ENCODE peak calls at places on chromosomes 2 and 18, in six cellular contexts. R is HCT116, A is PC-3, C is OCI-LY7, W is hepatocyte, V is GM23338. F is an unnamed sample.
A peak's percentile ranks its signal among the peaks of the same experiment; 100 is the strongest.

GRCh38 chr2:240906141-240906910 is at the start of gene CROCC2:
- DNase-seq in C (no peak), R (no peak), V (no peak), A (no peak), W (no peak), F (no peak)

GRCh38 chr2:46335404-46335965 is 38.3 kb downstream of the EPAS1 start:
- DNase-seq in V (peak; percentile 69), W (peak; percentile 55), A (no peak), C (no peak), R (no peak), F (no peak)

GRCh38 chr2:130241041-130241707 is 42.9 kb upstream of the TUBA3E start:
- DNase-seq in C (no peak), W (peak; percentile 70), V (no peak), R (peak; percentile 96), A (peak; percentile 95), F (no peak)

GRCh38 chr2:202022755-202023154 is 10.9 kb upstream of the FZD7 start:
- DNase-seq in A (no peak), W (no peak), C (no peak), V (no peak), R (no peak), F (no peak)

GRCh38 chr2:203775684-203776083 is 69.2 kb downstream of the CD28 start:
- DNase-seq in C (no peak), V (no peak), R (no peak), W (no peak), A (no peak), F (no peak)

GRCh38 chr18:59921384-59921891 is 21.6 kb downstream of the PMAIP1 start:
- DNase-seq in W (no peak), A (peak; percentile 59), C (no peak), V (no peak), R (no peak), F (no peak)

GRCh38 chr18:31572368-31572767 is 19.3 kb upstream of the TTR start:
- DNase-seq in A (no peak), R (no peak), V (no peak), W (no peak), C (no peak), F (no peak)

GRCh38 chr2:198314559-198315153 is 510.3 kb downstream of the PLCL1 start:
- DNase-seq in A (peak; percentile 57), C (peak; percentile 82), V (peak; percentile 75), W (peak; percentile 68), R (peak; percentile 54), F (peak; percentile 60)

GRCh38 chr2:139529045-139529444 is 748.9 kb upstream of the NXPH2 start:
- DNase-seq in R (no peak), W (peak; percentile 57), A (no peak), V (no peak), C (no peak), F (no peak)

GRCh38 chr18:9619990-9620389 is 5.6 kb upstream of the PPP4R1 start:
- DNase-seq in A (no peak), C (no peak), R (no peak), W (no peak), V (no peak), F (no peak)

GRCh38 chr2:201795608-201796477 is 10.5 kb upstream of the CDK15 start:
- DNase-seq in W (peak; percentile 53), C (peak; percentile 19), V (peak; percentile 80), R (peak; percentile 35), A (peak; percentile 70), F (peak; percentile 33)

GRCh38 chr2:202429164-202429980 is 53.2 kb downstream of the BMPR2 start:
- DNase-seq in W (peak; percentile 17), C (no peak), V (no peak), A (no peak), R (no peak), F (no peak)

GRCh38 chr2:79393806-79394484 is 118.9 kb upstream of the CTNNA2 start:
- DNase-seq in V (peak; percentile 56), W (peak; percentile 33), R (no peak), A (no peak), C (no peak), F (no peak)

GRCh38 chr2:223668302-223668998 is 66.3 kb upstream of the SCG2 start:
- DNase-seq in C (no peak), R (no peak), V (no peak), W (peak; percentile 9), A (no peak), F (no peak)

GRCh38 chr18:31373641-31374040 is 2.9 kb upstream of the DSG4 start:
- DNase-seq in C (no peak), A (no peak), W (peak; percentile 10), V (no peak), R (no peak), F (no peak)

GRCh38 chr2:619964-620363 is 57.2 kb downstream of the TMEM18 start:
- DNase-seq in R (no peak), V (no peak), A (no peak), C (no peak), W (no peak), F (no peak)

GRCh38 chr2:126658910-126659613 is 3.1 kb downstream of the GYPC start:
- DNase-seq in C (peak; percentile 78), V (no peak), W (no peak), R (no peak), A (no peak), F (peak; percentile 78)

GRCh38 chr2:84495539-84496146 is 20.7 kb upstream of the DNAH6 start:
- DNase-seq in V (peak; percentile 77), C (peak; percentile 69), W (peak; percentile 73), A (peak; percentile 72), R (peak; percentile 70), F (peak; percentile 73)

GRCh38 chr18:647304-647703 is 10.1 kb upstream of the TYMS start:
- DNase-seq in C (no peak), W (no peak), V (no peak), R (no peak), A (no peak), F (no peak)

GRCh38 chr2:47888581-47889280 is 17.6 kb downstream of the FBXO11 start:
- DNase-seq in R (no peak), V (no peak), C (no peak), A (no peak), W (no peak), F (no peak)

GRCh38 chr2:182545420-182546167 is 118.8 kb upstream of the PDE1A start:
- DNase-seq in A (no peak), R (no peak), V (no peak), W (peak; percentile 20), C (no peak), F (no peak)

GRCh38 chr2:63257473-63257872 is 206.8 kb downstream of the OTX1 start:
- DNase-seq in W (no peak), V (no peak), R (no peak), C (no peak), A (no peak), F (no peak)

GRCh38 chr18:79518028-79518682 is 122.4 kb downstream of the NFATC1 start:
- DNase-seq in R (no peak), V (no peak), W (no peak), A (no peak), C (no peak), F (no peak)

GRCh38 chr2:88692187-88692586 is 714 bp downstream of the RPIA start:
- DNase-seq in W (peak; percentile 54), C (peak; percentile 69), A (peak; percentile 11), V (peak; percentile 53), R (no peak), F (peak; percentile 50)

GRCh38 chr2:18178736-18179349 is 300.4 kb downstream of the KCNS3 start:
- DNase-seq in W (peak; percentile 67), R (peak; percentile 40), A (peak; percentile 79), C (peak; percentile 68), V (peak; percentile 88), F (peak; percentile 55)

GRCh38 chr18:46767217-46767616 is 10.4 kb upstream of the ST8SIA5 start:
- DNase-seq in A (no peak), C (no peak), V (no peak), R (no peak), W (no peak), F (no peak)

GRCh38 chr2:119005081-119005480 is 63.1 kb downstream of the MARCO start:
- DNase-seq in R (no peak), C (no peak), W (no peak), A (peak; percentile 74), V (no peak), F (no peak)

GRCh38 chr2:168157926-168158325 is 89.5 kb downstream of the STK39 start:
- DNase-seq in V (no peak), C (no peak), R (no peak), A (peak; percentile 75), W (no peak), F (no peak)

GRCh38 chr2:209685963-209686362 is 85.7 kb upstream of the UNC80 start:
- DNase-seq in V (no peak), C (no peak), R (no peak), A (no peak), W (no peak), F (no peak)

DNA sequence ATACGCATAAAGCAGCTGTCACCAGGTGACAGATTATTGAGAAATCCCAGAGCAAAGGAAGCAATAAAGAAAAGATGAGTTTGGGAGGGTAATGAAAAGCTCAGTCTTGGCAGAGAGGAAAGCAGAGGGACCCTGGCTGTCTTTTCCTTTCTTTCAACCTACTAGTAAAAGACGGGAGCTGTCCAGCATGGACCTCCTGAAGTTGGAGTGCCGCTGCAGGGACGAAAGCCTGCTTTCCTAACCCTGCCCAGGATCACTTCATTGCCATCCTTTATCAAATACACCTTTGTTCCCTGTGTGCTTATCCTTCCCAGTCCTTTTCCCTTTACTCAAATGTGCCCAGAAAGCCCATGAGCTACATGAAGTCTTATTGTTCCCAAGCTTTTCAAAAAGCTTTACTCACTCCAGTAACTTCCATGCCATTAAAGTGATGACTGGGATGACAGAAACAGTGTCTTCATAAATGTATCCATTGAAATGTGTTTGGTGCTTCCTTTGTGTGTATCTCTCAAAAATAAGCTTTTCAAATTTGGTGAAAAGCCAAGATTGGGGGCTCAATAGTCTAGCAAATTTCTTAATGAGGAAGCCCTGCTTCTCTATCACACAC is 3.7 kb upstream of the SPR start:
- DNase-seq in V (peak; percentile 89), A (peak; percentile 53), R (no peak), W (peak; percentile 82), C (peak; percentile 20), F (peak; percentile 20)
- TF ChIP-seq EZH2phosphoT487 in V (no peak), A (no peak), R (no peak), W (no peak), C (no peak), F (no peak)

GRCh38 chr18:26656944-26657536 is 108.7 kb upstream of the KCTD1 start:
- DNase-seq in V (peak; percentile 79), C (no peak), R (no peak), A (peak; percentile 68), W (peak; percentile 85), F (peak; percentile 60)
- TF ChIP-seq EZH2phosphoT487 in V (no peak), C (peak; percentile 77), R (no peak), A (no peak), W (no peak), F (no peak)

DNA sequence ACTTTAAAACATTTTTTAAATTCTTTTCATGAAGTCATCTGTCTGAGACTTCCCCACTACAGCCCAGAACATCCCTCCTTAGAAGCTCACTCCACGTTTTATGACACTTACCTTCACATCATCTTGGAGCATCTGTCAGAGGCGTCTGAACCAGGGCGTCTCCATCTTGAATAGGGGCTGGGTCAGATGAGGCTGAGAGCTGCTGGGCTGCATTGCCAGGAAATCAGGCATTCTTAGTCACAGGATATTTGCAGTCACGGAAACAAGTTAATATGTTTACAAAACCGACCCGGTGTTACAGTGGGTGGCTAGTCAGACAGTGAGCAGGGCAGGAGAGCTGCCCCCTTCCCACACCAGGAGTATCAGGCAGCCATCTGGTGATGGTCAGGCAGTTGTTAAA is 456.5 kb downstream of the FBXO15 start:
- DNase-seq in R (no peak), W (no peak), C (no peak), A (peak; percentile 85), V (no peak), F (no peak)
- TF ChIP-seq EZH2phosphoT487 in R (no peak), W (no peak), C (no peak), A (no peak), V (no peak), F (no peak)

GRCh38 chr18:35458677-35459441 is 38.9 kb downstream of the INO80C start:
- DNase-seq in A (peak; percentile 71), V (peak; percentile 63), R (peak; percentile 34), C (no peak), W (peak; percentile 84), F (peak; percentile 8)
- TF ChIP-seq EZH2phosphoT487 in A (no peak), V (no peak), R (no peak), C (no peak), W (no peak), F (no peak)

F was measured in MM.1S.